ENCODE peak calls at places on chromosomes 7 and 10, in four cellular contexts. C, S, G and L are unnamed samples.

GRCh38 chr10:28184810-28185209 is 118.1 kb downstream of the MPP7 start:
- DNase-seq in C (no peak), S (no peak), G (no peak), L (no peak)

GRCh38 chr7:135993950-135994349 is 16.8 kb upstream of the MTPN start:
- DNase-seq in C (no peak), S (no peak), G (no peak), L (no peak)

GRCh38 chr7:128247640-128248194 is 6.6 kb downstream of the LEP start:
- DNase-seq in C (no peak), S (no peak), G (peak), L (no peak)

GRCh38 chr10:11539191-11539868 is 72.1 kb downstream of the USP6NL start:
- DNase-seq in C (no peak), S (no peak), G (no peak), L (no peak)

GRCh38 chr7:36670585-36671431 is 53.5 kb downstream of the AOAH start:
- DNase-seq in C (no peak), S (no peak), G (peak), L (no peak)

GRCh38 chr7:137731436-137731835 is 115.3 kb downstream of the DGKI start:
- DNase-seq in C (no peak), S (no peak), G (no peak), L (no peak)

GRCh38 chr10:29881336-29881751 is 178.0 kb downstream of the JCAD start:
- DNase-seq in C (no peak), S (no peak), G (no peak), L (no peak)

GRCh38 chr7:101554584-101555268 is 74.4 kb downstream of the MYL10 start:
- DNase-seq in C (peak), S (peak), G (no peak), L (no peak)

GRCh38 chr7:126667742-126668366 is 584.9 kb downstream of the GRM8 start:
- DNase-seq in C (no peak), S (no peak), G (no peak), L (no peak)

GRCh38 chr7:139730746-139731612 is 46.8 kb downstream of the HIPK2 start:
- DNase-seq in C (peak), S (no peak), G (no peak), L (no peak)

GRCh38 chr10:22874189-22874854 is 53.5 kb upstream of the ARMC3 start:
- DNase-seq in C (no peak), S (no peak), G (no peak), L (no peak)

GRCh38 chr7:146115665-146116451 is 743 bp upstream of the CNTNAP2 start:
- DNase-seq in C (no peak), S (peak), G (no peak), L (no peak)

GRCh38 chr7:55409474-55410225 is 44.5 kb downstream of the LANCL2 start:
- DNase-seq in C (no peak), S (no peak), G (peak), L (peak)

GRCh38 chr7:43700059-43700501 is 29.2 kb downstream of the COA1 start:
- DNase-seq in C (no peak), S (no peak), G (peak), L (no peak)

GRCh38 chr10:70970830-70971229 is 82.5 kb upstream of the PCBD1 start:
- DNase-seq in C (no peak), S (no peak), G (no peak), L (peak)

GRCh38 chr10:59433720-59434428 is 71.5 kb upstream of the FAM13C start:
- DNase-seq in C (no peak), S (no peak), G (no peak), L (no peak)
- TF ChIP-seq CTCF in C (no peak), S (no peak), G (no peak), L (no peak)

GRCh38 chr7:47481656-47482012 is 100.3 kb downstream of the TNS3 start:
- DNase-seq in C (no peak), S (no peak), G (no peak), L (no peak)
- H3K4me3 ChIP-seq in C (peak), S (no peak), G (no peak), L (no peak)

DNA sequence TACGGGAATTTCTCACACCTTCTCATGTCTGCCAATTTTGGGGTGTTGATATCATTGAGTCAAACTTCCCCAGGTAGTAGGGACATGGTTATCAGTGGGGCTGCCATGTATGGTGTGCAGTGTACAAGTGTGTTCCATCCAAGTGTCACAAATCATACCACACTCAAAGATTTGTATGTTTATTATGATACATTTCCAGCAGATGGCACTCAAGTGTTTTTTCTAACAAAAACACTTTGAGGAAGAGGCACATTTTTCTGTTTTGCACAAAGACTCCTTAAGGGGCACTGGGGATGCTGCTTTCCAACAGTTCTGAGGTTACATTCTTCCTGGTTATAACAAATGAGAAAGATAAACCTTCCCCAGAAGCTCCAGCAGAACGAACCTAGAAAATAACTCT is 414.5 kb downstream of the REEP3 start:
- DNase-seq in C (no peak), S (no peak), G (peak), L (no peak)
- TF ChIP-seq CTCF in C (no peak), S (no peak), G (peak), L (peak)

GRCh38 chr10:99914236-99914635 is 95.5 kb downstream of the DNMBP start:
- DNase-seq in C (no peak), S (no peak), G (no peak), L (no peak)

GRCh38 chr10:99912057-99912456 is 97.7 kb downstream of the DNMBP start:
- DNase-seq in C (no peak), S (no peak), G (no peak), L (no peak)

GRCh38 chr10:99916776-99917175 is 93.0 kb downstream of the DNMBP start:
- DNase-seq in C (no peak), S (no peak), G (no peak), L (no peak)

GRCh38 chr10:99915414-99915813 is 94.3 kb downstream of the DNMBP start:
- DNase-seq in C (no peak), S (no peak), G (no peak), L (no peak)

GRCh38 chr10:99913831-99914235 is 95.9 kb downstream of the DNMBP start:
- DNase-seq in C (no peak), S (no peak), G (no peak), L (no peak)
- H3K4me3 ChIP-seq in C (no peak), S (peak), G (no peak), L (peak)

GRCh38 chr7:41977165-41977651 is 259.8 kb downstream of the GLI3 start:
- DNase-seq in C (no peak), S (no peak), G (peak), L (peak)

GRCh38 chr7:41981046-41982040 is 255.7 kb downstream of the GLI3 start:
- DNase-seq in C (no peak), S (no peak), G (no peak), L (no peak)

GRCh38 chr7:41976411-41976810 is 260.6 kb downstream of the GLI3 start:
- DNase-seq in C (no peak), S (no peak), G (no peak), L (no peak)

GRCh38 chr7:41978858-41979257 is 258.2 kb downstream of the GLI3 start:
- DNase-seq in C (no peak), S (no peak), G (no peak), L (no peak)

GRCh38 chr7:41979834-41980307 is 257.1 kb downstream of the GLI3 start:
- DNase-seq in C (no peak), S (no peak), G (peak), L (no peak)
- TF ChIP-seq CTCF in C (peak), S (peak), G (peak), L (peak)

GRCh38 chr10:48725708-48726107 is 41.0 kb downstream of the WDFY4 start:
- DNase-seq in C (no peak), S (no peak), G (no peak), L (no peak)

GRCh38 chr10:48729222-48729621 is 44.5 kb downstream of the WDFY4 start:
- DNase-seq in C (no peak), S (no peak), G (no peak), L (no peak)

GRCh38 chr10:48722153-48722861 is 37.6 kb downstream of the WDFY4 start:
- DNase-seq in C (no peak), S (no peak), G (no peak), L (no peak)

GRCh38 chr10:48727866-48728265 is 43.2 kb downstream of the WDFY4 start:
- DNase-seq in C (no peak), S (no peak), G (no peak), L (no peak)

GRCh38 chr10:48724127-48724526 is 39.5 kb downstream of the WDFY4 start:
- DNase-seq in C (no peak), S (no peak), G (no peak), L (no peak)
- H3K4me3 ChIP-seq in C (no peak), S (no peak), G (no peak), L (no peak)

GRCh38 chr7:24982917-24983316 is 2.9 kb upstream of the OSBPL3 start:
- DNase-seq in C (no peak), S (no peak), G (no peak), L (no peak)
- TF ChIP-seq CTCF in C (no peak), S (no peak), G (peak), L (peak)

DNA sequence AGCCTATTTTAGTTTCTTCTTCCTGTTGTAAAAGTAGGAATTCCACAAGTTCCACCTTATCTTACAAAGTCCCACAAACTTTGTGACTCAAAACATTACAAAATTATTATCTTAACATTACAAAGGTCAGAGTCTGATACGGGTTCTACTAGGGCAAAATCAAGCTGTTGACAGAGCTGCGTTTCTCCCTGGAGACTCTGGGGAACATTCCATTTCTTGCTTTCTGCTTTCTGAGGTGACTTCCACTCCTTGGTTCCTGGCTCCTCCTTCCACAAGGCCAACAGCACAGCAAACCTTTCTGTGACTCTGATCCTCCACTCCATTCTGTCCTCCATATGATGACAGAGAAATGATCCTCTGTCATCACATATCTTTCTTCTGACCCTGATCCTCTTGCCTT is 10.6 kb downstream of the OR2F1 start:
- DNase-seq in C (no peak), S (no peak), G (no peak), L (no peak)
- H3K4me3 ChIP-seq in C (no peak), S (no peak), G (no peak), L (no peak)

DNA sequence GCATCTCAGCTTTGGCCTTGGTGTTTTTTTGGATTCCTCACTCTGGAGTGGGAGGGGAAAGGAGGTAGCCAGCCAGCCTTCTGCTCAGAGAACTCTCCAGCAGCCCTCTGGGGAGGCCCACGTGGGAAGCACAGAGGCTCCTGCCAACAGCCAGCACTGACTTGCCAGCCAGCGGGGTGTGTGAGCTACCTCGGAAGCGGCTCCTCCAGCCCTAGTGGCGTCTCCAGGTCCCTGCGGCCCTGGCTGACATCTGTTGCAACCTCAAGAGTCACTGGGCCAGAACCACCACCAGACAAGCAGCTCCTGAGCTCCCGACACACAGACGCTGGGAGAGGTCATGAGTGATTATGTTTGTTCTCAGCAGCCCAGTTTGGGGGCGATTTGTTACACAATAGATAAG is 180.2 kb upstream of the FZD8 start:
- DNase-seq in C (peak), S (peak), G (no peak), L (peak)
- TF ChIP-seq CTCF in C (peak), S (no peak), G (no peak), L (peak)